ENCODE peak calls at places on chromosomes 4 and X, in six cellular contexts. F is A549, P is K562, Q is GM23338, K is HCT116, M is GM12878. U is an unnamed sample.

GRCh38 chr4:1171306-1172227 is 816 bp downstream of the SPON2 start:
- DNase-seq in M (no peak), K (no peak), Q (peak; percentile 79), F (no peak), P (no peak), U (no peak)

GRCh38 chrX:13085533-13085932 is 41.1 kb upstream of the FAM9C start:
- DNase-seq in P (no peak), Q (no peak), M (peak; percentile 74), K (no peak), F (no peak), U (no peak)

GRCh38 chrX:153626025-153626633 is 20.9 kb upstream of the DUSP9 start:
- DNase-seq in F (no peak), M (no peak), K (no peak), Q (no peak), P (no peak), U (no peak)

GRCh38 chr4:152962160-152962559 is 26.0 kb downstream of the FHDC1 start:
- DNase-seq in M (no peak), F (no peak), Q (no peak), P (no peak), K (no peak), U (no peak)

GRCh38 chr4:152063301-152064235 is 302.8 kb upstream of the GATB start:
- DNase-seq in P (no peak), Q (peak; percentile 35), K (no peak), F (no peak), M (no peak), U (no peak)

GRCh38 chr4:140271553-140271952 is 101.9 kb upstream of the SCOC start:
- DNase-seq in Q (no peak), M (no peak), K (no peak), P (no peak), F (no peak), U (no peak)

GRCh38 chr4:16858275-16858752 is 40.1 kb downstream of the LDB2 start:
- DNase-seq in P (no peak), M (no peak), K (no peak), F (no peak), Q (peak; percentile 52), U (no peak)

GRCh38 chrX:48677456-48678030 is 6.1 kb upstream of the WAS start:
- DNase-seq in K (no peak), Q (no peak), M (no peak), F (no peak), P (no peak), U (no peak)

GRCh38 chr4:176584031-176584430 is 208.7 kb downstream of the VEGFC start:
- DNase-seq in K (no peak), Q (no peak), F (no peak), M (no peak), P (no peak), U (no peak)

GRCh38 chr4:77466430-77466829 is 139.2 kb upstream of the CXCL13 start:
- DNase-seq in F (no peak), M (no peak), Q (no peak), K (no peak), P (no peak), U (no peak)

GRCh38 chrX:110866421-110866820 is 70.8 kb upstream of the CHRDL1 start:
- DNase-seq in P (no peak), M (no peak), F (no peak), Q (no peak), K (no peak), U (no peak)

GRCh38 chr4:89425023-89425422 is 117.4 kb upstream of the GPRIN3 start:
- DNase-seq in F (no peak), Q (no peak), P (no peak), K (no peak), M (no peak), U (no peak)

GRCh38 chr4:47287735-47288134 is 175.8 kb downstream of the COMMD8 start:
- DNase-seq in Q (no peak), P (no peak), F (no peak), K (no peak), M (peak; percentile 12), U (no peak)

GRCh38 chrX:124015721-124016120 is 54.2 kb downstream of the STAG2 start:
- DNase-seq in K (no peak), F (no peak), M (no peak), P (no peak), Q (no peak), U (no peak)

GRCh38 chr4:148510211-148510610 is 68.0 kb upstream of the NR3C2 start:
- DNase-seq in P (no peak), F (no peak), M (no peak), K (no peak), Q (no peak), U (no peak)

GRCh38 chr4:33658971-33659370 is 2585.3 kb downstream of the ARAP2 start:
- DNase-seq in P (no peak), M (no peak), F (no peak), K (no peak), Q (no peak), U (no peak)

GRCh38 chrX:34638116-34638515 is 19.0 kb downstream of the TMEM47 start:
- DNase-seq in F (peak; percentile 31), M (no peak), P (no peak), K (no peak), Q (peak; percentile 51), U (no peak)

GRCh38 chrX:33379839-33380238 is 168.5 kb upstream of the DMD start:
- DNase-seq in Q (no peak), M (no peak), F (no peak), K (no peak), P (no peak), U (no peak)

GRCh38 chr4:186168750-186169149 is 22.6 kb upstream of the CYP4V2 start:
- DNase-seq in P (no peak), Q (peak; percentile 0), F (no peak), K (no peak), M (no peak), U (no peak)

GRCh38 chr4:176883108-176883550 is 90.4 kb upstream of the VEGFC start:
- DNase-seq in K (no peak), P (no peak), Q (no peak), M (no peak), F (peak; percentile 64), U (peak; percentile 57)

GRCh38 chr4:163866728-163867313 is 372.3 kb downstream of the TMA16 start:
- DNase-seq in P (no peak), F (no peak), Q (no peak), M (no peak), K (no peak), U (no peak)

GRCh38 chr4:170887396-170887795 is 797.6 kb upstream of the AADAT start:
- DNase-seq in M (no peak), Q (no peak), P (no peak), K (no peak), F (no peak), U (no peak)

GRCh38 chr4:154416183-154416543 is 75.4 kb downstream of the DCHS2 start:
- DNase-seq in M (no peak), P (peak; percentile 47), Q (peak; percentile 76), K (no peak), F (peak; percentile 6), U (no peak)

GRCh38 chr4:36779601-36780000 is 464.9 kb upstream of the NWD2 start:
- DNase-seq in K (no peak), F (no peak), Q (no peak), M (no peak), P (no peak), U (no peak)

GRCh38 chrX:145405012-145405411 is 157.7 kb downstream of the SPANXN1 start:
- DNase-seq in K (peak; percentile 1), Q (peak; percentile 36), P (peak; percentile 8), M (no peak), F (peak; percentile 24), U (peak; percentile 38)

GRCh38 chr4:34771632-34772031 is 1472.7 kb downstream of the ARAP2 start:
- DNase-seq in M (no peak), F (peak; percentile 28), P (no peak), K (no peak), Q (peak; percentile 2), U (no peak)

GRCh38 chr4:94298725-94299252 is 43.8 kb downstream of the HPGDS start:
- DNase-seq in P (peak; percentile 59), Q (no peak), M (no peak), F (no peak), K (no peak), U (no peak)

GRCh38 chr4:97867557-97868091 is 275.7 kb downstream of the STPG2 start:
- DNase-seq in K (no peak), F (no peak), P (no peak), M (no peak), Q (no peak), U (no peak)

GRCh38 chr4:39706334-39706733 is 8.4 kb downstream of the UBE2K start:
- DNase-seq in K (peak; percentile 51), F (peak; percentile 60), M (no peak), Q (no peak), P (no peak), U (no peak)

GRCh38 chr4:39710098-39710896 is 12.4 kb downstream of the UBE2K start:
- DNase-seq in F (no peak), M (no peak), P (no peak), K (no peak), Q (no peak), U (no peak)

GRCh38 chr4:39702716-39703115 is 4.8 kb downstream of the UBE2K start:
- DNase-seq in K (no peak), Q (no peak), F (no peak), P (no peak), M (no peak), U (no peak)

GRCh38 chr4:39706829-39707511 is 9.0 kb downstream of the UBE2K start:
- DNase-seq in Q (peak; percentile 52), K (no peak), M (no peak), P (no peak), F (peak; percentile 29), U (no peak)
- H3K27ac ChIP-seq in Q (peak overlapping the region; percentile 75), K (peak overlapping the region; percentile 57), M (no peak overlapping the region), P (no peak overlapping the region), F (peak overlapping the region; percentile 63), U (peak overlapping the region; percentile 2)

GRCh38 chrX:133321441-133321840 is 93.8 kb downstream of the GPC4 start:
- DNase-seq in M (no peak), Q (no peak), P (no peak), F (no peak), K (no peak), U (no peak)
- TF ChIP-seq REST in M (no peak), Q (no peak), P (no peak), F (no peak), K (no peak), U (no peak)

GRCh38 chr4:40205259-40206198 is 8.7 kb downstream of the RHOH start:
- DNase-seq in Q (no peak), F (no peak), M (peak; percentile 96), K (no peak), P (peak; percentile 62), U (no peak)
- H3K4me1 ChIP-seq in Q (peaks cover 4% of the 10 kb centered on the region), F (peaks cover 11% of the 10 kb centered on the region), M (peaks cover 22% of the 10 kb centered on the region), K (no peaks in the 10 kb centered on the region), P (peaks cover 26% of the 10 kb centered on the region), U (peaks cover under 1% of the 10 kb centered on the region)

DNA sequence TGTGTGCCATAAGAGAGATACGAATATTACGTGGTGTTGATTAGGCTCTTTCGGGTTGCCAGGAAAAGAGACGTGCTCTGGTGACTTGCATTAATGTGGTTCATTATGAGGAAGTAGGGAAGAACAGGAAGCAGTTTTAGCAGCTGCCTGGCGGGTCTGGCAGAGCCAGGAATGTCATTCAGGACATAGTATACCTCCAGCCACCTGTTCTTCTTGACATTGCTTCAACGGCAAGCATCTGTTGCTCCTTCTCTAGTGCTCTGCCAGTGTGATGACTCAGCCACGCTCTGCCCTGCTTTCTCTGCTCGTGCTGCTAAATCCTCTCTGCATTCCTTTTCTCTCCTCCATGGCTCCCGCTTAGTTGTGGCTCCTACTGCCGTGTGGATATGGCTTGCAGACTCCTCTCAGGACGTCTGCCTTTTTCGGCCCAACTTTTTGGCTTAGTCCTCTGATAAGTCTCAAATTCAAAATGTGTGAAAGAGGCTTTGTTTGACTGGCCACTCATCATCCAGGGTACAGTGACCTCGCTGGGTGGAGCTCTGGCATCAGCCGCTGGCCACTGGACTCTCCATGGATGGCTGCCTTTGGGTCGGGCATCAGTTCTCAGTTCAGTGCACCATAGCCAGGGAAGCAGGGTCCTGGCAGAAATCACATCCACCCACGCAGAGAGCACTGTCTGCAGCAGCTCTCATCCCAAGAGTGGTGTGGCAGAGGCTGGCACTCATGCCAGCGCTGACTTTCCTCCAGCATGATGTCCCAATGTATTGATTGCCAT is 89.3 kb upstream of the KLF3 start:
- DNase-seq in K (no peak), M (no peak), F (no peak), P (no peak), Q (no peak), U (no peak)
- H3K27ac ChIP-seq in K (no peak overlapping the region), M (no peak overlapping the region), F (no peak overlapping the region), P (no peak overlapping the region), Q (no peak overlapping the region), U (no peak overlapping the region)

U was measured in Panc1.